ENCODE peak calls at places on chromosomes 12 and 14, in six cellular contexts. One of them, this sample, is unnamed.

GRCh38 chr14:74161526-74162158 is 76.9 kb downstream of the LIN52 start:
- DNase-seq in WTC11: peak
- DNase-seq in K562: no peak
- DNase-seq in GM12878: no peak
- DNase-seq in HepG2: no peak
- DNase-seq in GM23338: peak
- DNase-seq in this sample: peak

GRCh38 chr12:132525833-132526455 is 36.0 kb downstream of the FBRSL1 start:
- DNase-seq in GM23338: peak
- DNase-seq in GM12878: no peak
- DNase-seq in WTC11: no peak
- DNase-seq in HepG2: no peak
- DNase-seq in K562: no peak
- DNase-seq in this sample: no peak

GRCh38 chr12:41424651-41425050 is 236.5 kb downstream of the PDZRN4 start:
- DNase-seq in GM12878: no peak
- DNase-seq in K562: no peak
- DNase-seq in GM23338: no peak
- DNase-seq in HepG2: no peak
- DNase-seq in WTC11: no peak
- DNase-seq in this sample: no peak

GRCh38 chr14:30211326-30211725 is 283.7 kb upstream of the PRKD1 start:
- DNase-seq in K562: no peak
- DNase-seq in GM23338: no peak
- DNase-seq in HepG2: no peak
- DNase-seq in WTC11: no peak
- DNase-seq in GM12878: no peak
- DNase-seq in this sample: no peak

GRCh38 chr14:101402936-101403660 is 158.2 kb upstream of the DIO3 start:
- DNase-seq in WTC11: no peak
- DNase-seq in HepG2: no peak
- DNase-seq in GM23338: no peak
- DNase-seq in GM12878: no peak
- DNase-seq in K562: no peak
- DNase-seq in this sample: no peak

GRCh38 chr12:128724468-128725046 is 99.2 kb downstream of the SLC15A4 start:
- DNase-seq in K562: no peak
- DNase-seq in HepG2: no peak
- DNase-seq in WTC11: no peak
- DNase-seq in GM23338: no peak
- DNase-seq in GM12878: no peak
- DNase-seq in this sample: no peak

GRCh38 chr14:51730094-51730493 is 78.4 kb downstream of the FRMD6 start:
- DNase-seq in HepG2: no peak
- DNase-seq in GM12878: no peak
- DNase-seq in WTC11: no peak
- DNase-seq in GM23338: no peak
- DNase-seq in K562: no peak
- DNase-seq in this sample: no peak

GRCh38 chr14:89428163-89428523 is 11.1 kb upstream of the FOXN3 start:
- DNase-seq in WTC11: no peak
- DNase-seq in HepG2: no peak
- DNase-seq in GM23338: no peak
- DNase-seq in K562: no peak
- DNase-seq in GM12878: no peak
- DNase-seq in this sample: no peak

GRCh38 chr12:103852498-103852992 is 11.5 kb upstream of the NT5DC3 start:
- DNase-seq in GM23338: peak
- DNase-seq in HepG2: peak
- DNase-seq in GM12878: no peak
- DNase-seq in WTC11: no peak
- DNase-seq in K562: no peak
- DNase-seq in this sample: no peak

GRCh38 chr12:6222009-6222702 is 22.0 kb downstream of the CD9 start:
- DNase-seq in GM12878: no peak
- DNase-seq in K562: no peak
- DNase-seq in WTC11: no peak
- DNase-seq in GM23338: no peak
- DNase-seq in HepG2: peak
- DNase-seq in this sample: no peak

GRCh38 chr12:1644523-1645438 is 15.8 kb downstream of the WNT5B start:
- DNase-seq in K562: no peak
- DNase-seq in HepG2: no peak
- DNase-seq in WTC11: no peak
- DNase-seq in GM12878: no peak
- DNase-seq in GM23338: no peak
- DNase-seq in this sample: no peak

GRCh38 chr12:39672976-39673375 is 53.4 kb upstream of the ABCD2 start:
- DNase-seq in HepG2: no peak
- DNase-seq in GM12878: no peak
- DNase-seq in K562: no peak
- DNase-seq in GM23338: no peak
- DNase-seq in WTC11: no peak
- DNase-seq in this sample: no peak

GRCh38 chr12:46811185-46811584 is 14.6 kb downstream of the SLC38A4 start:
- DNase-seq in HepG2: no peak
- DNase-seq in GM23338: peak
- DNase-seq in WTC11: no peak
- DNase-seq in K562: no peak
- DNase-seq in GM12878: no peak
- DNase-seq in this sample: no peak

GRCh38 chr14:100989924-100990323 is 86.4 kb upstream of the RTL1 start:
- DNase-seq in HepG2: no peak
- DNase-seq in GM23338: no peak
- DNase-seq in K562: no peak
- DNase-seq in GM12878: no peak
- DNase-seq in WTC11: no peak
- DNase-seq in this sample: no peak

GRCh38 chr12:103727638-103728037 is 113.4 kb downstream of the NT5DC3 start:
- DNase-seq in GM12878: no peak
- DNase-seq in WTC11: no peak
- DNase-seq in HepG2: no peak
- DNase-seq in GM23338: no peak
- DNase-seq in K562: no peak
- DNase-seq in this sample: no peak

GRCh38 chr14:101534198-101534597 is 27.1 kb upstream of the DIO3 start:
- DNase-seq in WTC11: no peak
- DNase-seq in GM12878: no peak
- DNase-seq in GM23338: no peak
- DNase-seq in K562: no peak
- DNase-seq in HepG2: no peak
- DNase-seq in this sample: no peak

GRCh38 chr14:104431351-104431928 is 148.1 kb upstream of the C14orf180 start:
- DNase-seq in HepG2: no peak
- DNase-seq in GM12878: no peak
- DNase-seq in GM23338: no peak
- DNase-seq in K562: no peak
- DNase-seq in WTC11: no peak
- DNase-seq in this sample: no peak

GRCh38 chr12:106386836-106387555 is 29.4 kb downstream of the POLR3B start:
- DNase-seq in K562: no peak
- DNase-seq in GM12878: no peak
- DNase-seq in HepG2: no peak
- DNase-seq in WTC11: no peak
- DNase-seq in GM23338: no peak
- DNase-seq in this sample: no peak

GRCh38 chr12:19576421-19576925 is 137.2 kb downstream of the AEBP2 start:
- DNase-seq in HepG2: no peak
- DNase-seq in K562: no peak
- DNase-seq in WTC11: no peak
- DNase-seq in GM12878: no peak
- DNase-seq in GM23338: no peak
- DNase-seq in this sample: no peak

GRCh38 chr12:71183018-71183417 is 25.2 kb upstream of the TSPAN8 start:
- DNase-seq in HepG2: no peak
- DNase-seq in GM23338: no peak
- DNase-seq in GM12878: no peak
- DNase-seq in WTC11: no peak
- DNase-seq in K562: no peak
- DNase-seq in this sample: no peak

GRCh38 chr12:110010853-110011835 is 11.9 kb downstream of the ANKRD13A start:
- DNase-seq in GM12878: peak
- DNase-seq in K562: no peak
- DNase-seq in HepG2: peak
- DNase-seq in GM23338: no peak
- DNase-seq in WTC11: no peak
- DNase-seq in this sample: no peak

GRCh38 chr12:121089031-121089812 is 43.5 kb upstream of the P2RX7 start:
- DNase-seq in HepG2: peak
- DNase-seq in GM12878: no peak
- DNase-seq in WTC11: peak
- DNase-seq in GM23338: peak
- DNase-seq in K562: peak
- DNase-seq in this sample: peak

GRCh38 chr12:68451261-68452091 is 119.3 kb upstream of the MDM1 start:
- DNase-seq in GM12878: peak
- DNase-seq in GM23338: no peak
- DNase-seq in WTC11: no peak
- DNase-seq in K562: no peak
- DNase-seq in HepG2: no peak
- DNase-seq in this sample: no peak

GRCh38 chr12:46373303-46374182 is 970 bp upstream of the SLC38A2 start:
- DNase-seq in K562: peak
- DNase-seq in HepG2: peak
- DNase-seq in GM23338: peak
- DNase-seq in WTC11: peak
- DNase-seq in GM12878: no peak
- DNase-seq in this sample: peak

GRCh38 chr12:130981156-130981789 is 27.6 kb downstream of the ADGRD1 start:
- DNase-seq in GM12878: no peak
- DNase-seq in GM23338: no peak
- DNase-seq in HepG2: no peak
- DNase-seq in WTC11: no peak
- DNase-seq in K562: no peak
- DNase-seq in this sample: no peak

GRCh38 chr14:81400852-81401251 is 728 bp upstream of the STON2 start:
- DNase-seq in GM23338: peak
- DNase-seq in WTC11: no peak
- DNase-seq in K562: no peak
- DNase-seq in HepG2: no peak
- DNase-seq in GM12878: no peak
- DNase-seq in this sample: no peak

GRCh38 chr12:88575361-88575959 is 4.8 kb downstream of the KITLG start:
- DNase-seq in HepG2: no peak
- DNase-seq in GM23338: no peak
- DNase-seq in WTC11: no peak
- DNase-seq in K562: no peak
- DNase-seq in GM12878: no peak
- DNase-seq in this sample: no peak

DNA sequence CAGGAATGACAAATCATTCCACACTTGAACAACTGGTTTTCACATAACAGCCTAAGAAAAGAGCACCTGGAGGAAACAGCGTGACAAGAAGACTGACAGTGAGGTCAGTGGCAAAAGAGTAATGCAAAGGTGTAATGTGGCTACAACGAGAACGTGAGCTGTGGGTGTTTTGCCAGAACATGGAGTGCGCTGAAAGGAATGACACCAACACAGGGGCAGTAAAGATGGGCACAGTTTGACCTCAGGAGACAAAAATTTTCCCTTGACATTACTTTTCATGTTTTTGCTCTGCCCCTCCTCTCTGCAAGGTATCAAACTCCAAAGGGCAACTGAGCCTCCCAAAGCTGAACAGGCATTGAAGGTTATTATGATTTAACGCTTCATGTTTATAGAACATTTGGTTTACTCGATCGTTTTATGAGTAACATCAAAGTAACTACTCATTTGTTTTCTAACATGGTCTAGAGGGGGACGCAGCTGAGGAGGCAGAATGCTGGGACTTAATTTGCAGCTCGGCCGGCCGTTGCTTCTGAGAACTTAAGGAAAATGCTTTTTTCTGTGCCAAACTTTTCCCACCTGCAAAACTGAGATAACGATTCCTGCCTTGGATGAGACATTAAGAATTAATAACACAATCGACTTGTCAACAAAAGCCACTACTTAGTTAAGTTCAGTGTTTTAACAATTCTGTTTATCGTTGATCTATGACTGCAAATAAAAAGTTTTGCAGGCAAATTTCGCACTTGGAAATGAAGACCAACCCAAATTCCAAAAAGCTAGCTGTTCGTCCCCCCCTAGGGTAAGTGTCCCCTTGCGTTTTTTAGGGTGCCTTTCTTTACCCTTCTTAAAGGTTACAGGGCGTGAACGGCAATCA is 951 bp downstream of the HAUS4 start:
- DNase-seq in K562: peak
- DNase-seq in GM23338: no peak
- DNase-seq in GM12878: no peak
- DNase-seq in HepG2: peak
- DNase-seq in WTC11: no peak
- DNase-seq in this sample: no peak
- TF ChIP-seq CREB1 in K562: no peak
- TF ChIP-seq CREB1 in GM23338: no peak
- TF ChIP-seq CREB1 in GM12878: no peak
- TF ChIP-seq CREB1 in HepG2: no peak
- TF ChIP-seq CREB1 in WTC11: no peak
- TF ChIP-seq CREB1 in this sample: no peak

GRCh38 chr12:62259311-62259992 is 752 bp upstream of the USP15 start:
- DNase-seq in GM12878: no peak
- DNase-seq in WTC11: no peak
- DNase-seq in GM23338: peak
- DNase-seq in HepG2: peak
- DNase-seq in K562: no peak
- DNase-seq in this sample: no peak
- TF ChIP-seq CREB1 in GM12878: no peak
- TF ChIP-seq CREB1 in WTC11: no peak
- TF ChIP-seq CREB1 in GM23338: no peak
- TF ChIP-seq CREB1 in HepG2: no peak
- TF ChIP-seq CREB1 in K562: no peak
- TF ChIP-seq CREB1 in this sample: no peak

GRCh38 chr12:108634225-108634795 is 616 bp upstream of the SELPLG start:
- DNase-seq in GM23338: no peak
- DNase-seq in K562: peak
- DNase-seq in WTC11: no peak
- DNase-seq in GM12878: no peak
- DNase-seq in HepG2: no peak
- DNase-seq in this sample: no peak
- TF ChIP-seq CREB1 in GM23338: no peak
- TF ChIP-seq CREB1 in K562: no peak
- TF ChIP-seq CREB1 in WTC11: no peak
- TF ChIP-seq CREB1 in GM12878: no peak
- TF ChIP-seq CREB1 in HepG2: no peak
- TF ChIP-seq CREB1 in this sample: no peak

GRCh38 chr14:61750708-61751474 is 11.3 kb upstream of the SNAPC1 start:
- DNase-seq in GM23338: peak
- DNase-seq in K562: peak
- DNase-seq in HepG2: no peak
- DNase-seq in GM12878: peak
- DNase-seq in WTC11: peak
- DNase-seq in this sample: peak
- TF ChIP-seq CREB1 in GM23338: peak
- TF ChIP-seq CREB1 in K562: peak
- TF ChIP-seq CREB1 in HepG2: no peak
- TF ChIP-seq CREB1 in GM12878: peak
- TF ChIP-seq CREB1 in WTC11: no peak
- TF ChIP-seq CREB1 in this sample: peak

GRCh38 chr14:36238666-36239363 is 62.3 kb upstream of the PTCSC3 start:
- DNase-seq in HepG2: no peak
- DNase-seq in K562: no peak
- DNase-seq in GM23338: no peak
- DNase-seq in WTC11: no peak
- DNase-seq in GM12878: no peak
- DNase-seq in this sample: no peak
- TF ChIP-seq CREB1 in HepG2: no peak
- TF ChIP-seq CREB1 in K562: no peak
- TF ChIP-seq CREB1 in GM23338: no peak
- TF ChIP-seq CREB1 in WTC11: no peak
- TF ChIP-seq CREB1 in GM12878: no peak
- TF ChIP-seq CREB1 in this sample: no peak